ENCODE peak calls at places on chromosomes 13 and 19, in five cellular contexts. L, Q, E, V and X are unnamed samples.

GRCh38 chr13:50130686-50131051 is 115.4 kb downstream of the KCNRG start:
- DNase-seq in V (peak; percentile 47), L (peak; percentile 59), Q (peak; percentile 37), E (no peak), X (peak; percentile 53)

GRCh38 chr13:101942038-101942437 is 459.8 kb downstream of the FGF14 start:
- DNase-seq in Q (no peak), L (no peak), E (no peak), V (peak; percentile 16), X (peak; percentile 43)

GRCh38 chr13:91154553-91154952 is 192.9 kb upstream of the MIR17HG start:
- DNase-seq in E (no peak), L (no peak), Q (no peak), V (no peak), X (no peak)

GRCh38 chr13:39783051-39783450 is 127.6 kb downstream of the COG6 start:
- DNase-seq in Q (no peak), E (no peak), V (no peak), L (no peak), X (no peak)

GRCh38 chr19:1081301-1082164 is 13.6 kb downstream of the POLR2E start:
- DNase-seq in E (peak; percentile 72), V (no peak), Q (no peak), L (no peak), X (no peak)

GRCh38 chr19:10976200-10976892 is 15.5 kb downstream of the SMARCA4 start:
- DNase-seq in E (no peak), Q (no peak), L (peak; percentile 66), V (no peak), X (no peak)

GRCh38 chr19:33339750-33340029 is 33.8 kb upstream of the CEBPG start:
- DNase-seq in V (no peak), E (no peak), L (no peak), Q (no peak), X (no peak)

GRCh38 chr19:37931941-37932655 is 25.1 kb downstream of the SIPA1L3 start:
- DNase-seq in V (peak; percentile 78), E (peak; percentile 94), Q (peak; percentile 41), L (peak; percentile 90), X (peak; percentile 68)

GRCh38 chr19:14039181-14039580 is 7.6 kb downstream of the IL27RA start:
- DNase-seq in Q (no peak), E (no peak), L (no peak), V (no peak), X (no peak)

GRCh38 chr19:29926801-29927200 is 15.2 kb upstream of the URI1 start:
- DNase-seq in L (no peak), E (no peak), Q (no peak), V (no peak), X (no peak)

GRCh38 chr19:29927944-29928669 is 13.9 kb upstream of the URI1 start:
- DNase-seq in V (no peak), E (no peak), L (no peak), Q (no peak), X (no peak)

GRCh38 chr19:29922972-29923371 is 19.1 kb upstream of the URI1 start:
- DNase-seq in E (no peak), V (no peak), L (no peak), Q (no peak), X (no peak)

GRCh38 chr19:29926031-29926430 is 16.0 kb upstream of the URI1 start:
- DNase-seq in E (no peak), Q (no peak), L (no peak), V (no peak), X (no peak)

DNA sequence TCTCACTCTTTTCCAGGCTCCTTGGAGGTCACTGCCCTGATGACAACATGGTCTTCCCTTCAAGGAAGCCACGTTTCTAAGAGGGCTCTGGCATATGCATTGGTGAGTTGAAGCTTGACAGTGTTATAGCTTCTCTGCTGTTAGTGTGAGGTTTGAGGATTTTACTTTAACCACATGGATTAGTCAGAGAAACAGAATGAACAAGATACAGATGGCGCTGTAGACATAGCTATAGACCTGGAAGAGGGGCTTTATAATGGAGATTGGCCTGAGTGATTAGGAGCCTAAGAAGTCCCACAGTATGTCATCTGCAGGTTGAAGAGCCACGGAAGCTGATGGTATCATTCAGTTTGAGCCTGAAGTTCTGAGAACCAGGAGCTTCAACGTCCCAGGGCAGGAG is 18.4 kb upstream of the URI1 start:
- DNase-seq in L (no peak), E (no peak), Q (no peak), V (no peak), X (no peak)
- TF ChIP-seq CTCF in L (no peak), E (no peak), Q (no peak), V (no peak), X (no peak)

GRCh38 chr19:46915386-46915785 is 54.6 kb downstream of the ARHGAP35 start:
- DNase-seq in V (no peak), Q (no peak), E (no peak), L (no peak), X (no peak)
- H3K27ac ChIP-seq in V (no peak overlapping the region), Q (no peak overlapping the region), E (no peak overlapping the region), L (no peak overlapping the region), X (no peak overlapping the region)

DNA sequence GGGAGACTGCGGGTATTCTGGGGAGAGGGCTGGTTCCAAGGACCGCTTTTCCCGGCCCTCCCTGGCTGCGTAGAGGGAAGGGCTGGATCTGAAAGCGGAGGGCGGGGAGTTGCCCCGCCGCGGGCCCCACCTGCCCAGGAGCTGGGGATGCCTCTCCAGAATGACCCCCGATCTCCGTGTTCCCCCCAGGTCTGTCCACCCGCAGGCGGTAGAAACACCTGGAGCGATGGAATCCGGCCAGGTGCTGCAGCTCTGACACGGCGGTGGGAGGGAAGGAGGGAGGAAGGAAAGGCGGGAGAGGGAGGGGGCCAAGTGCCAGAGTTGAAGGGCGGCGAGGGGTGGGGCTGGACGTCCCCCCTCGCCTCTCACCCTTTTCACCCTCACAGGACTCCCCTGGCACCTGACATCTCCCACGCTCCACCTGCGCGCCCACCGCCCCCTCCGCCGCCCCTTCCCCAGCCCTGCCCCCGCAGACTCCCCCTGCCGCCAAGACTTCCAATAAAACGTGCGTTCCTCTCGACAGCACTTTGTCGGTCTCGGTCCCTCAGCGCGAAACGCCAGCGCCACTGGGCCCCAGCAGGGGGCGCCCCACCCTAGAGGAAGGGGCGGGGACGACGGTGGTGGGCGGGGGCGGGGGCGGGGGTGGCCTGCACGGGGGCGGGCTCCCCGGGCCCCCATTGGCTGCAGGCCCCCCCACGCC is 374 bp upstream of the FXYD7 start:
- DNase-seq in L (peak; percentile 70), E (peak; percentile 80), Q (peak; percentile 42), V (no peak), X (no peak)
- TF ChIP-seq CTCF in L (peak; percentile 32), E (peak; percentile 61), Q (peak; percentile 59), V (peak; percentile 44), X (peak; percentile 60)

DNA sequence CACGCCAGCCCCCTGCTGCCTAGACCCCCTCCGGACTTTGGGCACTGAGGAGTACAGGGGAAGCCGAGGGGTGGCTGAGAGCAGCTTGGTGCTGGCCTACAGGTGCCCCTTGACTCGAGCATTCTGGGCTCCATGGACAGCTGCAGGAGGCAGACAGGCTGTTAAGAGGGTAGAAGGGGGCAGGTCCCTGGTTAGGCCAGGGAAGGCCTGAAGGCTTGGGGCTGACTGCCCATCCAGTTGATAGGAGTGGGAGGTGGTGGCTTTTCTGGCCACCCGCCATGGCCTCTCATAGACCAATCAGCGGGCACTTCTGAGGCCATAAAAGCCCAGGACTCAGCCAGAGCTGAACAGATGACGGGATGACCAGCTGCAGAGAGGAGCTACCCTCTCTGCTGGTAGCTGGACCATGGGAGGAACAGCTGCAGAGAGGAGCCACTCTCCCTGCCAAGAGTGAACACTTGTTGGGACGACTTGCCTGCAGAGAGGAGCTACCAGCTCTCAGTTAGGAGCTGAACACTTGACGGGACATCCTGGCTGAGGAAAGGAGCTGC is 10.7 kb upstream of the SUPT20H start:
- DNase-seq in L (no peak), V (no peak), Q (no peak), E (no peak), X (no peak)
- H3K27ac ChIP-seq in L (no peak overlapping the region), V (no peak overlapping the region), Q (no peak overlapping the region), E (no peak overlapping the region), X (no peak overlapping the region)

DNA sequence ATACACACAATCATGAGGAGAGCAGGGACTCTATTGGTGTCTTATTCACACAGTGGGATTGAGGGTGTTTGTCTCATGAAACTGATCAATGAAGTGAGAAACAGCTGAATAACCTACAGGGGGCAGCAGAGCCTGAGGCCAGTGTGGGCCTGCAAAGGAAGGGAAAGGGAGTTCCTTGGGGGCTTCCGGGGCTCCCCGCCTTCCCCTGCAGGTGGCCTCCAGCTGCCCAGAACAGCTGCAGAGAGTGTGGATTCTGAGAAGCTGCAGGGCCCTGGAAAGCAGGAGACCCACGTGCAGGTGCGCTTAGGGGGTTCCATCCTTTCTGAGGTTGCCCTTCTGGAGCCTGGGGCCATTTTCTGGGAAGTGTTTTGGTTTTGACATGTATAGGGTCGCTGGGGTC is 20.1 kb downstream of the ZNF763 start:
- DNase-seq in L (no peak), E (no peak), Q (no peak), V (no peak), X (no peak)
- TF ChIP-seq CTCF in L (no peak), E (no peak), Q (peak; percentile 15), V (no peak), X (peak; percentile 25)

GRCh38 chr19:32070101-32070500 is 275.3 kb upstream of the ZNF507 start:
- DNase-seq in V (no peak), L (no peak), Q (no peak), E (no peak), X (no peak)
- H3K27ac ChIP-seq in V (no peak overlapping the region), L (no peak overlapping the region), Q (no peak overlapping the region), E (no peak overlapping the region), X (no peak overlapping the region)

GRCh38 chr19:2168619-2169424 is 5.1 kb downstream of the DOT1L start:
- DNase-seq in Q (peak; percentile 98), V (peak; percentile 99), E (peak; percentile 99), L (peak; percentile 98), X (peak; percentile 98)
- TF ChIP-seq CTCF in Q (no peak), V (no peak), E (no peak), L (no peak), X (no peak)

DNA sequence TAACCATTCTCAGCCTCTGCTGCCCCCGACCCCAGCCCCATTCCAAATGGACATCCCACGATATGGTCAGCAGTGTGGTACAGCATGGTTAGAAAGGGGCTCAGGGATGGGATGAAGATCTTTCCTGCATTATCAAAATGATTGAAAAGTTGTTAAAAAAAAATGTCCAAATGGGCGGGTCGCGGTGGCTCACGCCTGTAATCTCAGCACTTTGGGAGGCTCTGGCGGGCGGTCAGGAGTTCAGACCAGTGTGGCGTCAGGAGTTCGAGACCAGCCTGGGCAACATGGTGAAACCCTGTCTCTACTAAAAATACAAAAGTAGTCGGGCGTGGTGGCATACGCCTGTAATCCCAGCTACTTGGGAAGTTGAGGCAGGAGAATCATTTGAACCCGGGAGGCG is 54.3 kb upstream of the ZNF254 start:
- DNase-seq in E (no peak), L (no peak), Q (no peak), V (no peak), X (no peak)
- H3K27ac ChIP-seq in E (peak overlapping the region; percentile 97), L (peak overlapping the region; percentile 91), Q (peak overlapping the region; percentile 92), V (no peak overlapping the region), X (no peak overlapping the region)